ENCODE peak calls at places on chromosomes 2 and 18, in four cellular contexts. X is H9, I is PC-9, Y is spleen. B is an unnamed sample.

GRCh38 chr18:73124165-73124564 is 256.4 kb upstream of the NETO1 start:
- DNase-seq in Y (no peak), X (no peak), I (no peak), B (no peak)

GRCh38 chr2:101374821-101375561 is 12.3 kb downstream of the CREG2 start:
- DNase-seq in X (no peak), Y (no peak), I (no peak), B (no peak)

GRCh38 chr18:79926715-79927596 is 24.5 kb downstream of the SLC66A2 start:
- DNase-seq in Y (peak), X (peak), I (no peak), B (no peak)

GRCh38 chr2:16791496-16791895 is 125.9 kb upstream of the CYRIA start:
- DNase-seq in I (no peak), Y (no peak), X (no peak), B (no peak)

GRCh38 chr18:78421392-78421791 is 558.2 kb upstream of the SALL3 start:
- DNase-seq in Y (no peak), X (no peak), I (no peak), B (no peak)

GRCh38 chr2:130765464-130765863 is 10.1 kb downstream of the AMER3 start:
- DNase-seq in I (no peak), X (no peak), Y (peak), B (no peak)

GRCh38 chr2:216799873-216800421 is 59.9 kb downstream of the TNP1 start:
- DNase-seq in X (no peak), I (no peak), Y (no peak), B (no peak)

GRCh38 chr2:237128026-237128703 is 42.5 kb downstream of the COPS8 start:
- DNase-seq in X (peak), Y (no peak), I (peak), B (peak)

GRCh38 chr2:187206071-187206470 is 242.0 kb downstream of the CALCRL start:
- DNase-seq in X (no peak), Y (no peak), I (no peak), B (no peak)

GRCh38 chr18:22167471-22168151 is 1.8 kb upstream of the GATA6 start:
- DNase-seq in I (no peak), Y (no peak), X (peak), B (peak)

GRCh38 chr18:22168360-22168921 is 948 bp upstream of the GATA6 start:
- DNase-seq in Y (no peak), X (peak), I (peak), B (peak)

GRCh38 chr18:22165603-22166069 is 3.8 kb upstream of the GATA6 start:
- DNase-seq in X (no peak), I (no peak), Y (no peak), B (no peak)

GRCh38 chr18:22166070-22166972 is 3.1 kb upstream of the GATA6 start:
- DNase-seq in Y (peak), I (no peak), X (no peak), B (peak)

GRCh38 chr18:22167091-22167470 is 2.3 kb upstream of the GATA6 start:
- DNase-seq in I (no peak), X (no peak), Y (no peak), B (no peak)
- H3K27ac ChIP-seq in I (no peak), X (no peak), Y (peak), B (no peak)

GRCh38 chr18:37484893-37485834 is 80.4 kb downstream of the CELF4 start:
- DNase-seq in X (peak), Y (no peak), I (no peak), B (no peak)
- TF ChIP-seq CTCF in X (peak), Y (no peak), I (no peak), B (no peak)

GRCh38 chr2:191696001-191696400 is 18.1 kb downstream of the NABP1 start:
- DNase-seq in Y (no peak), I (no peak), X (no peak), B (no peak)
- H3K27ac ChIP-seq in Y (no peak), I (no peak), X (no peak), B (peak)

DNA sequence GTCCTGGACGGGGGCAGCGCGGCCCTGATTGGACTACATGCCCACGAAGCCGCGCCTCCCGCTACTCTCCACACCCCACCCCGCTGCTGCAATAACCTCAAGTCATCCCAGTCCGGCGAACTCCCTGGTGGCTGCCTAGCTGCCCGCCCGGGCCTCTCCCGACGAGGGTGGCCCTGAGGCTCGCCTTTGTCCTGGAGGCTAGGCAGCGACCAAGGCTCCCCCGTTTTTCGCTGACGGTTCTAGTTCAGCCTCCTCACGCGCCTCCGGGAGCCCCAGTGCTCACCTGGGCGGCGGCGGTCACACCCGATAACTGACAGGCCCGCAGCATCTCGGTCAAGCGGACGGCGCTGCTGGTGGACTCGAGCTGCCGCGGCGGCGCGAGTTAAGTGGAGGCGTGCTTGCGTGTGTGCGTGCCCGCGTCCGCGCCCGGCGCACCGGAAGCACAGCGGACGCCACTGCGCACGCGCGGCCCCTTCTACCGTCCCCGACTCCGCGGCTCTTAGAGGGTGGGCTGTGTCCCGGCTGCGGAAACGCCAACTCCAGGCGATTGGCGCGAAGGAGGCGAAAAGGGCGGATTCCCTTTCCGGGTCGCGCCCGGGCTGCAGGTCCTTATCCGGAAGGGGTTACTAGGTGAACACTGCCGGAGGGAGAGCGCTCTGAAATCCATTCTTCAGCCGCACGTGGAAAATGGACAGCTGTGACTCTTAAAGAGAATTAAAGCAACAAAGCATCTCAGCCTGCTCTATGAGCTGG is at the start of gene IMMT:
- DNase-seq in Y (peak), X (peak), I (peak), B (peak)
- TF ChIP-seq CTCF in Y (no peak), X (no peak), I (no peak), B (no peak)

GRCh38 chr2:197209274-197209673 is 101.3 kb downstream of the ANKRD44 start:
- DNase-seq in X (no peak), Y (no peak), I (no peak), B (no peak)

GRCh38 chr2:197209742-197210408 is 100.7 kb downstream of the ANKRD44 start:
- DNase-seq in X (no peak), I (peak), Y (no peak), B (no peak)

GRCh38 chr2:197208841-197209240 is 101.7 kb downstream of the ANKRD44 start:
- DNase-seq in X (no peak), Y (no peak), I (no peak), B (no peak)

GRCh38 chr2:197211881-197212342 is 98.7 kb downstream of the ANKRD44 start:
- DNase-seq in X (no peak), Y (no peak), I (no peak), B (no peak)

DNA sequence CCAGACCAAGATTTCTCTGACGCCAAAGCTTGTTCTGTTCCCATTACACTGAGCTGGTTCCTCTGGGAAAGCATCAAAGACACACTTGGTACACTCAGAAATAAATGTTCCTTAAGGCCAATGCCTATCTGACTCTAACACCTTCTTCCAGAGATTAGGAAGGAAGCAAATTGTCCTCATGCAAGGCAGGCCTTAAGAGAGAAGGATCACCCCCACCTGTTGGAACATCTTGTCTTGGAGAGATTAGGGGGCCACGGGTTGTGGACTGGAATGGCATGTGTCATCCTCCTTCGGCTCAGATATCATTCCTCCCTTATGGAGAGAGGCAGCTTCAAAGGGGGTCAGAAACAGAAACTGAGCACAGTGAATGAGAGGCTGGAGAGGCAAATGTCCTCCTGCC is 100.1 kb downstream of the ANKRD44 start:
- DNase-seq in Y (no peak), I (no peak), X (no peak), B (no peak)
- H3K27ac ChIP-seq in Y (peak), I (peak), X (no peak), B (no peak)

GRCh38 chr2:122368576-122369243 is 613.3 kb downstream of the TSN start:
- DNase-seq in X (no peak), Y (no peak), I (no peak), B (no peak)
- TF ChIP-seq CTCF in X (peak), Y (no peak), I (no peak), B (no peak)

GRCh38 chr2:98702896-98703620 is 27.9 kb downstream of the MGAT4A start:
- DNase-seq in X (no peak), Y (no peak), I (no peak), B (no peak)

GRCh38 chr2:98705333-98705617 is 25.7 kb downstream of the MGAT4A start:
- DNase-seq in I (no peak), Y (no peak), X (no peak), B (no peak)

GRCh38 chr2:98702127-98702802 is 28.7 kb downstream of the MGAT4A start:
- DNase-seq in Y (no peak), X (no peak), I (no peak), B (peak)

GRCh38 chr2:98703738-98704137 is 27.2 kb downstream of the MGAT4A start:
- DNase-seq in I (no peak), X (no peak), Y (no peak), B (no peak)

DNA sequence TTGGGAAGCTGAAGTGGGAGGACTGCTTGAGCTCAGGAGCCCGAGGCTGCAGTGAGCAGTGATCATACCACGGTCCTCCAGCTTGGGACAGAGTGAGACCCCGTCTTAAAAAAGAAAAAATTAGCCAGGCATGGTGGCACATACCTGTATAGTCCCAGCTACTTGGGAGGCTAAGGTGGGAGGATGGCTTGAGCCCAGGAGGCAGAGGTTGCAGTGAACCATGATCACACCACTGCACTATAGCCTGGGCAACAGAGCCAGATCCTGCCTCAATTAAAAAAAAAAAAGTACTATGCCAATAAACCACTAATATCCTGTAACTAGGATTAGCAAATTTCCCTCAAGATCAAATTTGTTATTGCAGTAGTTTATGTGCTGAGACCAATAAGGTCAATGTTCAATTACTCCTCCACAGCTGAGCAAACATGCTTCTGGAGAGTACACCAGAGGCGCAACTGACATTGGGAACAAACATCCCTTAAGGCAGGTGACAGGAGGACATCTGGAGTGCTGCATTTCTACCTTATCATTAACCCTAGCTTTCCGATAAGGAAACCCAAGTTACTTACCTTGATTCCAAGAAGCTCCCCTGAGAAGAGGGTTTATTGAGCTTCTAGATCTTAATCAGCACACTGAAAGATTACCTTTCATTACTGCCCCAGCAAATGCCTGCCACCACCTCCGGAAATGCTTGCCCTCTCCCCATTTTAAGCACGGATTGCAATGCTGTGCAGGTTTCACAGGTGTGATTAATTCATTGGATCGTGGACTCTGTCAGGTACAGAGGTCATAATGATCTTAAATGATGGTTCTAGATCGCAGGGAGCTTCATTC is 26.2 kb downstream of the MGAT4A start:
- DNase-seq in Y (no peak), I (no peak), X (no peak), B (no peak)
- H3K27ac ChIP-seq in Y (no peak), I (no peak), X (no peak), B (no peak)

GRCh38 chr2:182822733-182823132 is 43.7 kb downstream of the FRZB start:
- DNase-seq in Y (no peak), X (no peak), I (no peak), B (peak)
- TF ChIP-seq CTCF in Y (no peak), X (no peak), I (no peak), B (no peak)